ENCODE peak calls at places on chromosomes 3 and 15, in six cellular contexts. B is endothelial cell of umbilical vein, L is heart right ventricle, O is adipocyte, H is bronchial epithelial cell, R is upper lobe of right lung. T is an unnamed sample.

GRCh38 chr3:44104668-44105321 is 136.9 kb upstream of the TOPAZ1 start:
- DNase-seq in B (no peak), L (no peak), O (peak), H (peak), R (no peak), T (peak)

GRCh38 chr3:10188798-10189556 is 24.3 kb downstream of the IRAK2 start:
- DNase-seq in B (no peak), L (no peak), O (no peak), H (peak), R (no peak), T (no peak)

GRCh38 chr3:61610316-61610715 is 48.9 kb downstream of the PTPRG start:
- DNase-seq in B (no peak), L (no peak), O (no peak), H (no peak), R (no peak), T (no peak)

GRCh38 chr15:95875141-95875643 is 455.3 kb upstream of the NR2F2 start:
- DNase-seq in B (peak), L (no peak), O (peak), H (peak), R (no peak), T (peak)

GRCh38 chr3:38549486-38549885 is 53.3 kb downstream of the EXOG start:
- DNase-seq in B (no peak), L (no peak), O (no peak), H (no peak), R (no peak), T (no peak)

GRCh38 chr15:62977952-62978811 is 64.4 kb upstream of the TPM1 start:
- DNase-seq in B (no peak), L (no peak), O (peak), H (peak), R (no peak), T (peak)

GRCh38 chr15:59966262-59966661 is 37.8 kb upstream of the FOXB1 start:
- DNase-seq in B (no peak), L (no peak), O (no peak), H (no peak), R (no peak), T (no peak)

GRCh38 chr3:169041677-169042171 is 621.8 kb downstream of the MECOM start:
- DNase-seq in B (peak), L (no peak), O (peak), H (peak), R (no peak), T (peak)

GRCh38 chr3:69806735-69807438 is 67.6 kb downstream of the MITF start:
- DNase-seq in B (peak), L (no peak), O (peak), H (no peak), R (no peak), T (peak)

GRCh38 chr3:133448478-133449122 is 48.7 kb downstream of the BFSP2 start:
- DNase-seq in B (no peak), L (no peak), O (no peak), H (no peak), R (no peak), T (peak)

GRCh38 chr3:17810759-17811158 is 68.3 kb upstream of the TBC1D5 start:
- DNase-seq in B (peak), L (no peak), O (peak), H (peak), R (no peak), T (no peak)

GRCh38 chr15:51842852-51843737 is 13.6 kb downstream of the TMOD3 start:
- DNase-seq in B (peak), L (no peak), O (no peak), H (peak), R (no peak), T (peak)

GRCh38 chr3:194072097-194072428 is 63.9 kb upstream of the HES1 start:
- DNase-seq in B (no peak), L (no peak), O (no peak), H (peak), R (no peak), T (peak)

GRCh38 chr15:67072951-67073350 is 7.5 kb downstream of the SMAD3 start:
- DNase-seq in B (no peak), L (no peak), O (no peak), H (no peak), R (no peak), T (no peak)

GRCh38 chr3:120198305-120198878 is 86.6 kb downstream of the GPR156 start:
- DNase-seq in B (peak), L (no peak), O (peak), H (peak), R (no peak), T (peak)

GRCh38 chr3:4864503-4864902 is 114.7 kb upstream of the BHLHE40 start:
- DNase-seq in B (no peak), L (no peak), O (no peak), H (peak), R (no peak), T (peak)

GRCh38 chr15:58526647-58527192 is 94.9 kb downstream of the LIPC start:
- DNase-seq in B (no peak), L (no peak), O (no peak), H (no peak), R (no peak), T (no peak)

GRCh38 chr15:100334015-100334414 is 7.8 kb downstream of the ADAMTS17 start:
- DNase-seq in B (no peak), L (no peak), O (no peak), H (no peak), R (no peak), T (no peak)

GRCh38 chr3:134081211-134081610 is 51.5 kb upstream of the SLCO2A1 start:
- DNase-seq in B (no peak), L (no peak), O (no peak), H (no peak), R (no peak), T (no peak)

GRCh38 chr15:42157981-42158765 is 1.7 kb upstream of the PLA2G4F start:
- DNase-seq in B (no peak), L (no peak), O (peak), H (peak), R (no peak), T (peak)

GRCh38 chr15:84855032-84855645 is 29.3 kb upstream of the SLC28A1 start:
- DNase-seq in B (no peak), L (no peak), O (no peak), H (no peak), R (no peak), T (peak)
- H3K4me3 ChIP-seq in B (no peak), L (no peak), O (no peak), H (no peak), R (no peak), T (no peak)

DNA sequence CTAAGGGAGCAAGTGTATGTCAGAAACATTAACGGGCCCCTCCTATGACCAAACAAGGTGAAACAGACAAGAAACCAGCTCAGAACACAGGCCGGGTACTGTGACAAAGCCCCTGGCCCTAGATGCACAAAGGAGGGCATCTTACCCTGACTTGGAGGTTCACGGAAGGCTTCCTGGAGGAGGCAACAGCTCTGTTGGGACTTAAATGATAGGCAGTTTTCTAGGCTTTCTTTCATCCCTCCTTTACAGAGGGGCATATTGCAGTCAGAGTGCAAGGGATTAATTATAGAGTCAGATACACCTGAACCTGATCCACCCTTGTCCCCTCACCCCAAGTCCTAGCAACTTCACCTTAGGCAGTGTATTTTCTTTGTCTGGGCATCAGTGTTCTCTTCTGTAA is 8.4 kb downstream of the EPHB3 start:
- DNase-seq in B (no peak), L (no peak), O (no peak), H (no peak), R (no peak), T (no peak)
- H3K4me3 ChIP-seq in B (no peak), L (no peak), O (no peak), H (no peak), R (no peak), T (no peak)

DNA sequence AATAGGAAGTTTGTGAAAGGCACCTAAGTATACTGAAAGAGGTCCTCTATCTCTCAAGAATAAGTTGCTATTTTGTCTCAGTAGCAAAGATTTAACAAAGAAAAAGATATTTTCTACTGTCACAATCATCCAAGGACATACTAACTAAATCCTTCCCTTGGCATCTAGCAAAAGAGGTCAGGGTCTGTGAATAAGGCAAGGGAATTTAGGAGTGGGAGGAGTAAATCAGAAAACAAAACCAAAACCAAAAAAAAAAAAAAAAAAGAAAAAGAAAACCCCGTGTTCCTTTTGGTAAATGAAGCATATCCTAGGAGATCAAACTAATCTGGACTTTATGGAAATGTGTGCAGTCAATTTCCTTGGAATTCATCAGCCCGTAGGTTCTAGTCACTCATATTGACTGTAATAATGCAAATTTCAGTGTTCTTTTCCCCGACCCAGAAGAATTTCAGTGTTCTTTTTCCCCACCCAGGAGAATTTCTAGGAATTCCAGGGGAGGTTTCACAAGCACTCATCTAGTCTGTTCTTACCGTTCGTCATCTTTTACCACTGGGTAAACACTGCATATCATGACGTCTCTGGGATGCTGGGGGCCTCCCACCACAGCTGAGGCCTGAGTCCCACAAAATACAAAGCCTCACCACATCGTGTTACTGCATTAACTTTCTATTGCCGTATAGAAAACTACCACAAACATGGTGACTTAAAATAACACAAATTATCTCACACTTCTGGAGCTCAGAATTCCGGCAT is 113.8 kb upstream of the CCDC54 start:
- DNase-seq in B (no peak), L (no peak), O (peak), H (peak), R (no peak), T (peak)
- H3K4me3 ChIP-seq in B (no peak), L (peak), O (peak), H (no peak), R (peak), T (no peak)

GRCh38 chr3:13173186-13173585 is 100.0 kb upstream of the IQSEC1 start:
- DNase-seq in B (no peak), L (no peak), O (no peak), H (no peak), R (no peak), T (no peak)
- H3K4me3 ChIP-seq in B (no peak), L (no peak), O (no peak), H (no peak), R (no peak), T (no peak)

GRCh38 chr3:105157016-105157765 is 209.5 kb upstream of the ALCAM start:
- DNase-seq in B (no peak), L (no peak), O (no peak), H (no peak), R (no peak), T (no peak)
- H3K4me3 ChIP-seq in B (no peak), L (no peak), O (no peak), H (no peak), R (no peak), T (no peak)

DNA sequence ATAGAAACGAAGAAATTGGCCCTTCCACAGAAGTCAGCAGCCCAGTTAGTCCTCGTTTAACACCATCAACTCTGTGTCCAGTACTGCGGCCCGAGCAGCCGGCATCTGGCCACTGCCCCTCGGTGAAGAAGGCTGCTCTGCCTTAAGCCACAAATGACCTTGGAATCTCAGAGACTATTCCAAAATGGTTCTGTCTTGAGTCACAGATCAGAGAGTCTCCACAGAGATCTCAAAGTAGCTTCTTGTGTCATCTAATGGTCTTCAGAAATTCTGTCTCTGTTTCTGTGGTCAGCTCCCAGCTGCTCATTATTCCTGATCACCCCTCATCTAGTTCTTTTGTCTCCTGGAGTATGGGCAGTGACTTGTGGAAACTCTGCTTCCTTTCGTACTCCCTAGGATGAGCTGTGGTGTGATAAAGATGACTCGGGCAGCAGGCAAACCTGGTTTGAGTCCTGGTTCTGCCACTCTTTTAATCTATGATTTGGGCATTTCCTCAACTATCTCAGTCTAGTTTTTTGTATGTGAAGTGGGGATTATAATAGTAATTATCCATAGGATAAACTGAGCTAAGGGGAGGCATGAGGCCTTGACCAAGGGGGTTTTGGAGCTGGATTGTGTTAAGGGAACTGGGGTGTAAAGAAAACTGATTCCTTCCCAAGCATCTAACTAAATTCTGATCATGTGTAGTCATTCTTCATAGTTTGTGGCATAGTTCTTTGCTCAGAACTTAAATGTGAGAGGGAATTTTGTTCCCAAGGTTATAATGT is 22.6 kb downstream of the CRTC3 start:
- DNase-seq in B (no peak), L (no peak), O (peak), H (no peak), R (no peak), T (peak)
- H3K4me3 ChIP-seq in B (no peak), L (no peak), O (peak), H (no peak), R (no peak), T (no peak)